ENCODE peak calls at places on chromosome 17, in six cellular contexts. A is colonic mucosa, P is OCI-LY7, X is GM13976, M is dorsolateral prefrontal cortex, B is cardiac fibroblast. C is an unnamed sample.

GRCh38 chr17:19716108-19717030 is at the start of gene SLC47A2:
- DNase-seq in B (no peak), P (no peak), M (peak; percentile 18), X (no peak), A (no peak), C (no peak)

GRCh38 chr17:39631403-39631802 is 4.7 kb downstream of the PPP1R1B start:
- DNase-seq in M (no peak), A (peak; percentile 71), P (no peak), B (no peak), X (no peak), C (no peak)

GRCh38 chr17:2247005-2247404 is 56.6 kb downstream of the SMG6 start:
- DNase-seq in P (no peak), B (no peak), M (no peak), X (no peak), A (no peak), C (no peak)

GRCh38 chr17:44219126-44219635 is 294 bp downstream of the UBTF start:
- DNase-seq in X (peak; percentile 83), B (peak; percentile 79), A (peak; percentile 61), M (peak; percentile 37), P (peak; percentile 88), C (peak; percentile 72)

GRCh38 chr17:37488009-37488604 is 1.6 kb upstream of the DUSP14 start:
- DNase-seq in B (peak; percentile 96), X (peak; percentile 44), A (no peak), P (no peak), M (no peak), C (peak; percentile 98)

GRCh38 chr17:10059684-10060211 is 138.7 kb downstream of the GAS7 start:
- DNase-seq in B (peak; percentile 70), X (peak; percentile 81), M (no peak), A (no peak), P (no peak), C (peak; percentile 10)

GRCh38 chr17:9484789-9485188 is 90.8 kb downstream of the STX8 start:
- DNase-seq in B (peak; percentile 35), X (no peak), M (no peak), A (no peak), P (no peak), C (peak; percentile 64)

GRCh38 chr17:65749479-65749878 is 188.0 kb upstream of the AXIN2 start:
- DNase-seq in B (peak; percentile 51), M (no peak), A (no peak), P (no peak), X (no peak), C (peak; percentile 40)

GRCh38 chr17:39800540-39800939 is 62.8 kb downstream of the GRB7 start:
- DNase-seq in M (no peak), X (peak; percentile 56), P (peak; percentile 88), A (no peak), B (no peak), C (no peak)

GRCh38 chr17:80845121-80845862 is 146.3 kb upstream of the CHMP6 start:
- DNase-seq in X (no peak), A (no peak), B (no peak), M (peak; percentile 18), P (peak; percentile 64), C (no peak)

GRCh38 chr17:969767-970387 is 9.7 kb downstream of the NXN start:
- DNase-seq in P (no peak), M (no peak), A (no peak), B (no peak), X (no peak), C (no peak)

GRCh38 chr17:74117999-74118421 is 85.5 kb upstream of the RPL38 start:
- DNase-seq in B (no peak), P (no peak), X (no peak), A (no peak), M (no peak), C (no peak)

GRCh38 chr17:81075307-81075706 is 40.4 kb downstream of the BAIAP2 start:
- DNase-seq in A (no peak), P (no peak), M (no peak), B (no peak), X (no peak), C (no peak)

GRCh38 chr17:8063761-8064589 is 23.5 kb downstream of the ALOX12B start:
- DNase-seq in A (no peak), X (no peak), M (no peak), P (no peak), B (no peak), C (no peak)

GRCh38 chr17:66227212-66228045 is 1.8 kb downstream of the APOH start:
- DNase-seq in P (no peak), B (no peak), X (no peak), M (no peak), A (no peak), C (no peak)

GRCh38 chr17:65294184-65294719 is 157.1 kb downstream of the RGS9 start:
- DNase-seq in M (peak; percentile 73), P (peak; percentile 67), X (peak; percentile 73), A (peak; percentile 81), B (peak; percentile 82), C (peak; percentile 86)

GRCh38 chr17:5097101-5097834 is 14.4 kb downstream of the ZNF232 start:
- DNase-seq in B (no peak), A (peak; percentile 39), X (no peak), P (no peak), M (no peak), C (no peak)

GRCh38 chr17:28715217-28715616 is 2.5 kb downstream of the RAB34 start:
- DNase-seq in M (no peak), X (no peak), B (no peak), A (no peak), P (no peak), C (no peak)

GRCh38 chr17:82230627-82231311 is 1.9 kb downstream of the SLC16A3 start:
- DNase-seq in P (no peak), X (peak; percentile 89), B (peak; percentile 95), M (peak; percentile 61), A (peak; percentile 95), C (peak; percentile 89)

GRCh38 chr17:76452102-76452645 is 778 bp downstream of the UBE2O start:
- DNase-seq in A (no peak), B (no peak), M (no peak), X (no peak), P (peak; percentile 44), C (no peak)

GRCh38 chr17:68450801-68451200 is 6.5 kb downstream of the WIPI1 start:
- DNase-seq in B (no peak), A (no peak), M (no peak), P (no peak), X (no peak), C (no peak)

GRCh38 chr17:81365148-81365600 is 30.1 kb upstream of the BAHCC1 start:
- DNase-seq in A (peak; percentile 78), P (no peak), X (no peak), M (no peak), B (peak; percentile 78), C (peak; percentile 89)

GRCh38 chr17:76107507-76107906 is 3.9 kb upstream of the EXOC7 start:
- DNase-seq in X (no peak), P (peak; percentile 74), A (no peak), B (peak; percentile 16), M (no peak), C (peak; percentile 33)

GRCh38 chr17:2253362-2253761 is 50.2 kb downstream of the SMG6 start:
- DNase-seq in X (no peak), M (no peak), A (no peak), P (no peak), B (no peak), C (no peak)

GRCh38 chr17:83199500-83200201 is 120.2 kb downstream of the METRNL start:
- DNase-seq in B (no peak), P (peak; percentile 84), A (no peak), X (no peak), M (peak; percentile 25), C (no peak)

GRCh38 chr17:80874866-80875445 is 116.7 kb upstream of the CHMP6 start:
- DNase-seq in X (no peak), M (no peak), A (no peak), B (no peak), P (no peak), C (no peak)

GRCh38 chr17:68172461-68172954 is 75.3 kb upstream of the AMZ2 start:
- DNase-seq in X (no peak), B (peak; percentile 73), P (peak; percentile 85), M (peak; percentile 76), A (peak; percentile 75), C (peak; percentile 71)

GRCh38 chr17:50881182-50881581 is 15.0 kb upstream of the TOB1 start:
- DNase-seq in P (no peak), X (no peak), A (no peak), M (no peak), B (no peak), C (no peak)

GRCh38 chr17:2945299-2945698 is 118.1 kb downstream of the OR1D5 start:
- DNase-seq in A (no peak), M (no peak), X (no peak), B (no peak), P (no peak), C (no peak)

GRCh38 chr17:38912221-38912813 is 13.1 kb upstream of the LASP1NB start:
- DNase-seq in P (no peak), M (peak; percentile 33), X (peak; percentile 16), A (no peak), B (peak; percentile 75), C (peak; percentile 53)

GRCh38 chr17:16997514-16998429 is 25.9 kb upstream of the TNFRSF13B start:
- DNase-seq in B (no peak), P (peak; percentile 29), A (no peak), X (no peak), M (no peak), C (no peak)
- TF ChIP-seq CTCF in B (no peak), P (peak; percentile 58), A (no peak), X (peak; percentile 5), M (no peak), C (no peak)

GRCh38 chr17:72858826-72859495 is 233.5 kb downstream of the SLC39A11 start:
- DNase-seq in B (no peak), A (no peak), P (no peak), X (no peak), M (no peak), C (no peak)
- TF ChIP-seq CTCF in B (no peak), A (no peak), P (no peak), X (no peak), M (no peak), C (no peak)

GRCh38 chr17:4018446-4018845 is 54.2 kb upstream of the ATP2A3 start:
- DNase-seq in X (no peak), P (no peak), B (no peak), M (no peak), A (no peak), C (no peak)

GRCh38 chr17:4014148-4014927 is 50.1 kb upstream of the ATP2A3 start:
- DNase-seq in X (no peak), M (no peak), A (no peak), B (no peak), P (no peak), C (no peak)

GRCh38 chr17:4019400-4019799 is 55.2 kb upstream of the ATP2A3 start:
- DNase-seq in X (no peak), M (no peak), P (no peak), B (no peak), A (no peak), C (no peak)

GRCh38 chr17:4020096-4020495 is 55.9 kb upstream of the ATP2A3 start:
- DNase-seq in P (no peak), X (no peak), M (no peak), B (no peak), A (no peak), C (no peak)

GRCh38 chr17:4017377-4017776 is 53.1 kb upstream of the ATP2A3 start:
- DNase-seq in X (no peak), M (no peak), P (no peak), B (no peak), A (no peak), C (no peak)
- TF ChIP-seq CTCF in X (peak; percentile 24), M (no peak), P (peak; percentile 73), B (no peak), A (peak; percentile 19), C (peak; percentile 19)

GRCh38 chr17:35170968-35171771 is 23.0 kb downstream of the SLC35G3 start:
- DNase-seq in A (no peak), B (peak; percentile 43), X (peak; percentile 63), P (peak; percentile 4), M (no peak), C (peak; percentile 54)
- TF ChIP-seq CTCF in A (peak; percentile 19), B (peak; percentile 14), X (no peak), P (peak; percentile 44), M (peak; percentile 31), C (peak; percentile 47)

C was measured in choroid plexus epithelial cell.